ENCODE peak calls at places on chromosomes 13 and 19, in seven cellular contexts. O is natural killer cell, Y is Karpas-422, L is neural crest cell, T is T-helper 2 cell, A is amniotic stem cell, R is choroid plexus epithelial cell. I is an unnamed sample.

GRCh38 chr13:94703721-94704314 is 8.5 kb downstream of the SOX21 start:
- DNase-seq in O (no peak), Y (no peak), L (no peak), T (no peak), A (no peak), R (no peak), I (no peak)

GRCh38 chr19:42989851-42990250 is 36.4 kb downstream of the PSG11 start:
- DNase-seq in O (no peak), Y (no peak), L (no peak), T (no peak), A (no peak), R (no peak), I (no peak)

GRCh38 chr13:32225494-32225931 is 89.7 kb downstream of the ZAR1L start:
- DNase-seq in O (no peak), Y (no peak), L (no peak), T (no peak), A (no peak), R (peak; percentile 87), I (peak; percentile 41)

GRCh38 chr13:101516262-101516661 is 63.8 kb downstream of the ITGBL1 start:
- DNase-seq in O (no peak), Y (no peak), L (no peak), T (no peak), A (no peak), R (no peak), I (no peak)

GRCh38 chr13:37090912-37091311 is 14.6 kb downstream of the CSNK1A1L start:
- DNase-seq in O (no peak), Y (no peak), L (no peak), T (no peak), A (no peak), R (peak; percentile 16), I (no peak)

GRCh38 chr19:48497728-48498575 is 13.7 kb downstream of the LMTK3 start:
- DNase-seq in O (no peak), Y (no peak), L (no peak), T (no peak), A (no peak), R (no peak), I (no peak)

GRCh38 chr19:42178791-42179500 is 38.5 kb downstream of the DEDD2 start:
- DNase-seq in O (no peak), Y (peak; percentile 68), L (peak; percentile 31), T (no peak), A (no peak), R (no peak), I (no peak)

GRCh38 chr19:1082165-1082927 is 12.8 kb downstream of the POLR2E start:
- DNase-seq in O (no peak), Y (peak; percentile 97), L (peak; percentile 68), T (peak; percentile 89), A (no peak), R (peak; percentile 20), I (peak; percentile 57)

GRCh38 chr19:7862413-7862951 is 11.7 kb downstream of the PRR36 start:
- DNase-seq in O (peak; percentile 56), Y (peak; percentile 52), L (peak; percentile 88), T (peak; percentile 76), A (no peak), R (peak; percentile 72), I (no peak)

GRCh38 chr19:7917292-7918061 is 2.7 kb upstream of the SNAPC2 start:
- DNase-seq in O (peak; percentile 61), Y (peak; percentile 74), L (peak; percentile 58), T (peak; percentile 49), A (peak; percentile 34), R (peak; percentile 62), I (no peak)

GRCh38 chr19:21568816-21569496 is 63.6 kb downstream of the ZNF429 start:
- DNase-seq in O (peak; percentile 72), Y (peak; percentile 92), L (no peak), T (peak; percentile 82), A (no peak), R (peak; percentile 56), I (peak; percentile 91)

GRCh38 chr13:48221301-48222190 is 11.5 kb upstream of the ITM2B start:
- DNase-seq in O (no peak), Y (no peak), L (no peak), T (no peak), A (no peak), R (peak; percentile 44), I (peak; percentile 34)

GRCh38 chr13:40562975-40563349 is 103.5 kb downstream of the FOXO1 start:
- DNase-seq in O (no peak), Y (no peak), L (no peak), T (no peak), A (no peak), R (peak; percentile 46), I (peak; percentile 60)

GRCh38 chr13:60134376-60134775 is 29.4 kb downstream of the DIAPH3 start:
- DNase-seq in O (no peak), Y (no peak), L (no peak), T (no peak), A (no peak), R (peak; percentile 42), I (peak; percentile 54)